ENCODE peak calls at places on chromosomes 12 and 14, in eight cellular contexts. J, V, H, A, C, G, Z and O are unnamed samples.

GRCh38 chr12:75825686-75826085 is 205.9 kb downstream of the PHLDA1 start:
- DNase-seq in J (no peak), V (peak; percentile 90), H (peak; percentile 94), A (no peak), C (no peak), G (peak; percentile 63), Z (no peak), O (no peak)

GRCh38 chr14:63941023-63941422 is 88.2 kb downstream of the SYNE2 start:
- DNase-seq in J (no peak), V (no peak), H (no peak), A (no peak), C (no peak), G (no peak), Z (no peak), O (no peak)

GRCh38 chr12:7989827-7990491 is 42.6 kb upstream of the FOXJ2 start:
- DNase-seq in J (peak; percentile 13), V (no peak), H (no peak), A (no peak), C (peak; percentile 71), G (no peak), Z (no peak), O (peak; percentile 44)

GRCh38 chr12:104999347-104999685 is 13.2 kb downstream of the NOPCHAP1 start:
- DNase-seq in J (no peak), V (no peak), H (no peak), A (no peak), C (no peak), G (no peak), Z (no peak), O (no peak)

GRCh38 chr12:122669397-122670070 is 33.6 kb downstream of the HCAR2 start:
- DNase-seq in J (peak; percentile 9), V (peak; percentile 81), H (peak; percentile 50), A (no peak), C (no peak), G (no peak), Z (no peak), O (no peak)

GRCh38 chr14:22664261-22664660 is 20.1 kb upstream of the OR6J1 start:
- DNase-seq in J (no peak), V (no peak), H (no peak), A (no peak), C (no peak), G (no peak), Z (no peak), O (no peak)

GRCh38 chr12:59383426-59383822 is 212.4 kb upstream of the SLC16A7 start:
- DNase-seq in J (no peak), V (peak; percentile 87), H (no peak), A (no peak), C (no peak), G (peak; percentile 94), Z (no peak), O (no peak)

GRCh38 chr14:44803239-44803905 is 158.4 kb downstream of the KLHL28 start:
- DNase-seq in J (no peak), V (peak; percentile 21), H (peak; percentile 66), A (no peak), C (no peak), G (peak; percentile 4), Z (no peak), O (peak; percentile 22)

GRCh38 chr12:83147341-83147740 is 460.6 kb downstream of the TMTC2 start:
- DNase-seq in J (no peak), V (no peak), H (no peak), A (no peak), C (no peak), G (no peak), Z (no peak), O (no peak)

GRCh38 chr12:92506460-92506859 is 196.3 kb upstream of the PLEKHG7 start:
- DNase-seq in J (peak; percentile 24), V (no peak), H (no peak), A (no peak), C (no peak), G (no peak), Z (no peak), O (no peak)

GRCh38 chr12:125424909-125425308 is 359.7 kb downstream of the AACS start:
- DNase-seq in J (no peak), V (no peak), H (no peak), A (no peak), C (no peak), G (no peak), Z (no peak), O (no peak)
- TF ChIP-seq CTCF in J (no peak), V (no peak), H (no peak), A (no peak), C (no peak), G (no peak), Z (no peak), O (no peak)

DNA sequence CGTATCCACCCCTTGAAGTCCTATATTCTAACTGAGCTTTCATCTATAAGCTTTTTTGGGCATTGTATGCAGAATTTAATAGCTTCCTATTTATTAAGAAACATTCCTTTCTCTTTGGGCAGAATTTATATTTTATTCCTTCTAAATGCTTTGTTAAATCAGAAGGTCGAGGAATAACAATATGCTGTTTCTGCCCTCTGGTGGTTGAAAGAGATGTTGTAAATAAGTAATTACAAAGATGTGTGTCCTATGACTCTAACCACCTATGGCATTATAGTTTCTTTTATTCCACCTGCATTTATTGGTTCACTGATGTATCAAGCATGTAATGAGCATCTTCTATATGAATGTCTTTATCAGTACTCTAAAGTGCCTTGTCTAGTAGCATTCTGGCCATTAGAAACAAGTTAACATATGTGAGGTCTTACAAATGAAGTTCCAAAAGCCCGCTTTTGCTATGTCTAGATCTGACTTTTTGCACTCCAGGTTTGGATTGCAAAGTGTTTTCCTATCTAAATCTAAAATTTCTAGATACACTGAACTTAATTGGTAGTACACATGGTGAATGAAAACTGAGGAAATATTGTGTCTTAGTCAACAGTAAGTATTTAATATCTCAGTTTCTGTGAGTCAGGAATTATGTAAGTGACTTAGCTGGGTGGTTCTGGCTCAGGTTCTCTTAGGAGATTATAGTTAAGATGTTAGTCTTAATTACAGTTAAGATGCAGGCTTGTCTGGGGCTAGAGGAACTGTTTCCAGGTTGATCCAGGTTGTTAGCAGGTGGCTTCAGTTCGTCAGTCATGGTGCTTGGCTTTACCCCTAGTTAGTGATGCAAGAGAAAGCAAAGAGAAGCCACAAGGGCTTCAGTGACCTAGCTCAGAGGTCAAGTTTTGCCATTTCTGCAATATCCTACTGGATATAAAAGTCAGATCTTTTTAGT is 57.5 kb downstream of the PLEKHA5 start:
- DNase-seq in J (no peak), V (peak; percentile 39), H (peak; percentile 71), A (no peak), C (no peak), G (no peak), Z (no peak), O (peak; percentile 18)
- TF ChIP-seq CTCF in J (peak; percentile 77), V (peak; percentile 44), H (peak; percentile 43), A (peak; percentile 36), C (no peak), G (peak; percentile 43), Z (peak; percentile 37), O (peak; percentile 28)

DNA sequence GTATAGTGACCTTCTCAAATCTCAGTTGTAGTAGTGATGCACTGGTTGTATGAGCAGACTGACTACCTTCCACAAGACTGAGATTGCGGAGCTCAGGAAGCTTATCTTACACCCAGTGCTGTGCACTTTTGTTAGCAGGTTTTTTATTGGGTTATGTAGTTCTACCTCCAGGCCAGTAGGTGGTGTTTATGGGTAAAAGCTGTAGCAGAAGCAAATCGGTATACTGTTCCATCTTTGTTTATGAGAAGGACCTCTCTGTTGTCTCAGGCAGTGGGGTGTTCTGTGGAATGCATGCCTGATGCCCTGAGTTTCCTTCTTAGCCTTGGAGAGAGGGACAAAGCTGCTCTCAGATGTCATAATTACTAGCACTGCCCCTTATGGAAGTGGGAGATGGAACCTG is 217.8 kb downstream of the LRFN5 start:
- DNase-seq in J (no peak), V (no peak), H (no peak), A (no peak), C (no peak), G (no peak), Z (no peak), O (no peak)
- TF ChIP-seq CTCF in J (no peak), V (no peak), H (peak; percentile 14), A (no peak), C (no peak), G (no peak), Z (no peak), O (no peak)

GRCh38 chr12:120314220-120314619 is 12.1 kb downstream of the SIRT4 start:
- DNase-seq in J (peak; percentile 63), V (no peak), H (no peak), A (no peak), C (no peak), G (no peak), Z (no peak), O (no peak)
- TF ChIP-seq CTCF in J (peak; percentile 41), V (no peak), H (peak; percentile 34), A (no peak), C (no peak), G (no peak), Z (no peak), O (no peak)

GRCh38 chr12:45284096-45284901 is 68.4 kb downstream of the ANO6 start:
- DNase-seq in J (no peak), V (peak; percentile 59), H (peak; percentile 73), A (no peak), C (no peak), G (peak; percentile 69), Z (no peak), O (no peak)
- TF ChIP-seq CTCF in J (no peak), V (no peak), H (peak; percentile 18), A (no peak), C (no peak), G (no peak), Z (no peak), O (no peak)

GRCh38 chr12:19181666-19182426 is 52.3 kb downstream of the PLEKHA5 start:
- DNase-seq in J (no peak), V (no peak), H (peak; percentile 47), A (no peak), C (no peak), G (no peak), Z (no peak), O (no peak)
- TF ChIP-seq CTCF in J (no peak), V (peak; percentile 19), H (peak; percentile 10), A (no peak), C (no peak), G (no peak), Z (no peak), O (no peak)

GRCh38 chr14:87999282-87999681 is 5.7 kb upstream of the GPR65 start:
- DNase-seq in J (no peak), V (no peak), H (no peak), A (no peak), C (no peak), G (no peak), Z (no peak), O (no peak)
- TF ChIP-seq CTCF in J (no peak), V (no peak), H (no peak), A (no peak), C (no peak), G (no peak), Z (no peak), O (no peak)

GRCh38 chr12:66269757-66270383 is 32.4 kb upstream of the HELB start:
- DNase-seq in J (peak; percentile 10), V (peak; percentile 28), H (peak; percentile 52), A (no peak), C (no peak), G (peak; percentile 12), Z (no peak), O (peak; percentile 37)
- TF ChIP-seq CTCF in J (peak; percentile 68), V (peak; percentile 64), H (peak; percentile 75), A (no peak), C (no peak), G (peak; percentile 48), Z (no peak), O (peak; percentile 37)